ENCODE peak calls at places on chromosomes 7 and 10, in eight cellular contexts. J, D, M, C, E, H, I and S are unnamed samples.

GRCh38 chr10:25280076-25280475 is 105.3 kb downstream of the GPR158 start:
- DNase-seq in J (no peak), H (no peak), M (no peak), D (no peak), C (no peak), I (no peak), E (no peak), S (no peak)

GRCh38 chr10:25175527-25176420 is 973 bp downstream of the GPR158 start:
- DNase-seq in M (no peak), I (no peak), D (peak), C (no peak), H (no peak), E (no peak), J (peak), S (no peak)

GRCh38 chr10:72235544-72236279 is 19.6 kb upstream of the ASCC1 start:
- DNase-seq in H (no peak), I (peak), E (no peak), C (no peak), D (no peak), J (no peak), M (no peak), S (no peak)

GRCh38 chr7:151696738-151697514 is 177.2 kb upstream of the RHEB start:
- DNase-seq in J (peak), M (no peak), D (peak), I (peak), C (peak), E (no peak), H (no peak), S (no peak)

GRCh38 chr7:129264534-129264933 is 39.7 kb downstream of the AHCYL2 start:
- DNase-seq in H (no peak), M (no peak), D (peak), E (no peak), I (no peak), J (no peak), C (no peak), S (no peak)

GRCh38 chr10:113027574-113028392 is 77.7 kb downstream of the TCF7L2 start:
- DNase-seq in I (no peak), M (peak), J (no peak), H (no peak), D (no peak), E (no peak), C (no peak), S (no peak)

GRCh38 chr7:50781371-50781770 is 1.3 kb downstream of the GRB10 start:
- DNase-seq in J (no peak), D (peak), E (no peak), C (no peak), I (peak), H (no peak), M (no peak), S (no peak)

GRCh38 chr10:28533571-28534304 is 820 bp downstream of the WAC start:
- DNase-seq in H (peak), C (peak), I (peak), D (peak), E (peak), J (peak), M (peak), S (peak)

GRCh38 chr10:3783313-3783689 is 1.7 kb downstream of the KLF6 start:
- DNase-seq in M (no peak), I (peak), C (no peak), E (no peak), D (peak), H (no peak), J (peak), S (no peak)

GRCh38 chr7:9776900-9777299 is 1196.8 kb upstream of the PHF14 start:
- DNase-seq in H (no peak), I (no peak), J (no peak), E (no peak), C (no peak), D (no peak), M (no peak), S (no peak)

GRCh38 chr7:2967705-2968104 is 76.0 kb downstream of the CARD11 start:
- DNase-seq in E (no peak), M (no peak), C (no peak), J (no peak), H (no peak), D (no peak), I (no peak), S (no peak)

GRCh38 chr7:109579876-109580275 is 1010.2 kb downstream of the DNAJB9 start:
- DNase-seq in D (no peak), E (no peak), J (no peak), I (no peak), H (no peak), C (no peak), M (no peak), S (no peak)

GRCh38 chr7:101666751-101667150 is 37.7 kb upstream of the MYL10 start:
- DNase-seq in D (no peak), J (no peak), E (no peak), M (no peak), H (no peak), I (no peak), C (no peak), S (no peak)

GRCh38 chr7:107815254-107815882 is 12.3 kb upstream of the SLC26A3 start:
- DNase-seq in J (no peak), M (no peak), D (no peak), E (no peak), H (peak), C (no peak), I (no peak), S (no peak)

GRCh38 chr7:69814421-69814962 is 216.2 kb downstream of the AUTS2 start:
- DNase-seq in I (no peak), E (no peak), D (no peak), H (no peak), J (no peak), C (no peak), M (no peak), S (no peak)

GRCh38 chr7:135102372-135102771 is 45.5 kb upstream of the TMEM140 start:
- DNase-seq in J (no peak), E (no peak), M (no peak), I (no peak), C (no peak), D (no peak), H (peak), S (no peak)

GRCh38 chr7:142496545-142496991 is 238.7 kb upstream of the PRSS58 start:
- DNase-seq in E (no peak), H (peak), J (peak), C (no peak), M (peak), I (no peak), D (peak), S (no peak)

GRCh38 chr10:59905735-59906416 is 480 bp downstream of the CCDC6 start:
- DNase-seq in I (no peak), E (no peak), C (no peak), D (no peak), M (no peak), J (peak), H (no peak), S (no peak)

GRCh38 chr7:36639826-36640225 is 84.5 kb downstream of the AOAH start:
- DNase-seq in J (peak), I (no peak), E (no peak), H (no peak), C (no peak), D (no peak), M (no peak), S (no peak)

GRCh38 chr10:74453151-74453550 is 302.1 kb downstream of the ADK start:
- DNase-seq in E (no peak), I (no peak), J (no peak), D (no peak), C (no peak), M (peak), H (no peak), S (no peak)

DNA sequence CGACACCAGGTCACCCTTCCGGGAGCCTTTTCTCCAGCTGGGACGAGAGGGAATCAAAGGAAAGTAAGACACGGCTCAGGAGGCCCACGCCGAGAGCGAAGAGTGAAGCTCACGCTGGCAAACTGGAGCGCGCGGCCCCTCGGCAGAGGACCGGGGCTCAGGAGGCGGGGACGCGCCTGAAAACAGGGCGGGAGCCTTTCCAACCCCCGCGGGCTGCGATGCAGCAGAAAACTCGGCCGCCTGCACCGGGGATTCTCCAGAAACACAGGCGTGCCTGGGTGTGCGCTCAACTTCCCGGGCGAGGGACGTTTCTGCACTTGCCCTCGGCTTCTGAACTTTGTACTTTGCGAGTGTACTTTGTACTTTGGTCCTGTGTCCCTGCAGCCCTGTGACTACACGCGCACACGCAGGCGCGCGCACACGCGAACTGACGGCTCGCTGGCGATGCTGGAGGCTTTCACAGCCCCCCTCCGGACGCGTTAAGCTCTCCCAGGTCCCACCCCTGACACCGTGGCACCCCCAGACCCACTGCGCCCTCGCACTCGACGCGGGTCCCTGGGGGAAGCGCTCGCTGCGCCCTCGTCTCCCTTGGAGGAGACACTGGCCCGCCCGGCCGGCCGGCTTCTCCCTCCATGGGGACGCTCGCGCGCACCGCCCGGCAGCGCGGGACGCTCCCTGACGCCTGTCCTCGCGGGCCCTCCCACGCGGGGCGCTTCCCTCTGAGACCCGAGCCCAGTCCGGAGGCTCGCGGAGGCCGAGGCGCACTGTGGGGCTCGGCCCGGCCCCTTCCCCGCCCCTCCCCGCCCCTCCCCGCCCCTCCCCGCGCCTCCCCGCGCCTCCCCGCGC is 588 bp upstream of the PAOX start:
- DNase-seq in C (peak), E (peak), H (no peak), D (peak), J (peak), M (peak), I (peak), S (no peak)
- TF ChIP-seq POLR2A in C (peak), E (no peak), H (no peak), D (peak), J (peak), M (no peak), I (peak), S (no peak)

DNA sequence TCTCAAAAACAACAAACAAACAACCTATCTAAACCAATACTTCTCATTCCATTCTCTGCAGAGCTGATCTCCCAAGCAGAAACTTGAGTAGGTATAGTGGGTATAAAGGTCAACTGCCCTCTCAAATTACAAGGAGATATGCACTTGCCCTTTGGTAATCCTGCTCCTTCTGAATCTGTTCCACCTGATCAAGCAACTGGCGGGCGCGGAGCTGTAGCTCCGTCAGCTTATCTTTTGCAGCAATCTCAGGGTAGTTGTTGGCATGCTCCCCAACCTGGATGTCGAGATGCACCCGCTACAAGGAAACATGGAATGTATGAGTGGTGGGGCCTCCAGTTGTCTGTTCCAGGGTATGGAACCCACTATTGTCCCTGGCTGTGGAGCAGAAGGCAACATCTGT is 1.1 kb downstream of the TMED4 start:
- DNase-seq in C (no peak), D (no peak), I (no peak), E (no peak), H (no peak), M (no peak), J (peak), S (no peak)
- TF ChIP-seq POLR2A in C (no peak), D (no peak), I (no peak), E (no peak), H (no peak), M (no peak), J (no peak), S (no peak)

DNA sequence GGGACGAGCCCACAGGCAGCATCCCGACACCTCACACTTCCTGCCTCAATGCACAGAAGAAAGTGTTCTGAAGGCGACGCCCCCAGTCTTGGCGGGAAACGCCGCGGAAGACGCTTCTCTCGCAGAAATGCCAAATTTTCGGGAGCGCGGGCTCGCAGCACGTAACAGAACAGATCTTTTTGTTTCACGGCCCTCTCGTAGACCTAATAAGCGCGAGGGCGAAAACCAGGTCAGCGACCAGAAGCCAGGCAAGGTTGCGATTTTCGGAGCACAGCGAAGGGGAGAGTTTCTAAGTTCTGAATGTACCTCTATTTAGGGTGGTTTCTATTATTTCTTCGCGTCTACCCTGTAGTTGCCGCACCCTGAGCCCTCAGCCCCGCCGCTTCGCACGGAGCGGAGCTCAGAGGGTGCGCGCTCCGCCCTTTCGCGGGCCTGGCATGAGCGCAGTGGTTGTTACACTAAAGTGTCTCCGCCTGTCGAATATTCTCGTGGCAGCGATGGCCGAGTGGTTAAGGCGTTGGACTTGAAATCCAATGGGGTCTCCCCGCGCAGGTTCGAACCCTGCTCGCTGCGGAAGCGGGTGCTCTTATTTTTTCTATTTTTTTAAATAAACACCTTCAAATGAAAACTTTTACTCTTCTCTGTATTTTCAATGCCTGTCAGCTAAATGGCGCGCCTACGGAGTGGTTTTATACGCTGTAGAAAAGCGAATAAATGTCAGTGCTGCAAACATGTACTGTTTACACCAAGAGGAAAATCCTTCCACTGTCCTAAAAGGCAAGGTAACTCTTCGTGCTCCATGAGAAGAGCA is 68.2 kb upstream of the CTNNA3 start:
- DNase-seq in H (peak), D (peak), J (peak), M (peak), E (peak), I (peak), C (peak), S (peak)
- TF ChIP-seq POLR2A in H (no peak), D (no peak), J (no peak), M (no peak), E (no peak), I (no peak), C (no peak), S (no peak)

DNA sequence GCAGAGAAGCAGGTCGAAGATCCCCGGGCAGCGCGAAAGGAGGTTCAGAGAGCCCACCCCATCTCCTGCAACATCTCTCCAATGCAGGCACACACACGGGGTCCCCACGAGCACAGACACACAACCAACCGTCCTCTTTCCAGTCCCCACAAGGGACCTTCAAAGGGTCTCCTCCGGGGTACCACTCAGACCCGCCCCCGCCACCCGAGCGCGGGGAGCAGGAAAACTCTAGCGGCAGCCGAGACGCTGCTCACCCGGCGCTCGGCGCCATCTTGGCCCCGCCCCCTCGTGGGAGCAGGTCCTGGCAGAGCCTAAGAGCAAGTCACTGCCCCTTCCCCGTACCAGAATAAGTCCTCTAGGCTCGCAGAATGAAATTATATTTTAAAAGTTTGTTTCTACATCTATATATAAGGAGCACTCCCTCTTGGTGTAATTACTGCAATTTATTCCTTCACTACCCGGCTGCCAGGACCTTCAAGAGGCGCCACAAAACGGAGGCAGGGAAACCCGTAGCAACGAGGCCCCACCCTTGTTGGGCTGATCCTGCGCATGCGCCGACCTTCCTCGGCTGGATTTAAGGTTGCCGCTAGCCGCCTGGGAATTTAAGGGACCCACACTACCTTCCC is at the start of the genes CNPY4 and TAF6:
- DNase-seq in J (peak), D (peak), C (peak), H (peak), M (peak), I (peak), E (peak), S (peak)
- TF ChIP-seq POLR2A in J (peak), D (peak), C (peak), H (peak), M (peak), I (peak), E (no peak), S (peak)